ENCODE peak calls at places on chromosomes 3 and 15, in five cellular contexts. Y is suprapubic skin, K is left lung, D is uterus, E is BJ. G is an unnamed sample.

GRCh38 chr15:43541785-43542184 is 24.4 kb downstream of the MAP1A start:
- DNase-seq in E (no peak), D (no peak), K (no peak), Y (no peak), G (no peak)

GRCh38 chr3:134201201-134202130 is 49.2 kb downstream of the RYK start:
- DNase-seq in Y (no peak), K (no peak), E (peak), D (no peak), G (no peak)

GRCh38 chr3:86993704-86994103 is 2.8 kb upstream of the VGLL3 start:
- DNase-seq in Y (no peak), D (no peak), K (no peak), E (peak), G (no peak)

GRCh38 chr3:52220380-52221026 is 4.9 kb downstream of the TLR9 start:
- DNase-seq in E (no peak), K (peak), D (peak), Y (peak), G (peak)

GRCh38 chr3:29409409-29409808 is 128.5 kb downstream of the RBMS3 start:
- DNase-seq in D (no peak), K (no peak), Y (no peak), E (no peak), G (no peak)

GRCh38 chr15:83654379-83655236 is 685 bp downstream of the ADAMTSL3 start:
- DNase-seq in Y (no peak), E (no peak), D (peak), K (no peak), G (no peak)

GRCh38 chr3:96264701-96265100 is 549.7 kb upstream of the EPHA6 start:
- DNase-seq in K (no peak), D (no peak), E (no peak), Y (no peak), G (no peak)

GRCh38 chr15:99433026-99433756 is 132.6 kb upstream of the MEF2A start:
- DNase-seq in Y (peak), D (peak), K (peak), E (no peak), G (no peak)

GRCh38 chr3:25071846-25072245 is 356.2 kb upstream of the RARB start:
- DNase-seq in E (no peak), D (no peak), K (no peak), Y (no peak), G (no peak)

GRCh38 chr3:43894176-43895049 is 203.7 kb downstream of the ABHD5 start:
- DNase-seq in D (peak), K (no peak), E (no peak), Y (no peak), G (peak)

GRCh38 chr3:9064853-9065252 is 101.6 kb upstream of the RAD18 start:
- DNase-seq in K (no peak), E (no peak), D (no peak), Y (no peak), G (no peak)

GRCh38 chr3:104596551-104596950 is 770.2 kb upstream of the ALCAM start:
- DNase-seq in K (no peak), D (no peak), Y (no peak), E (no peak), G (no peak)

GRCh38 chr3:138378331-138378730 is 30.0 kb downstream of the MRAS start:
- DNase-seq in Y (no peak), K (no peak), D (no peak), E (no peak), G (no peak)

GRCh38 chr15:69398541-69398940 is 15.6 kb upstream of the KIF23 start:
- DNase-seq in K (no peak), D (no peak), E (no peak), Y (no peak), G (no peak)

GRCh38 chr3:187288176-187288893 is 3.2 kb downstream of the MASP1 start:
- DNase-seq in D (no peak), K (no peak), E (no peak), Y (no peak), G (no peak)

GRCh38 chr3:143814358-143814968 is 33.8 kb downstream of the SLC9A9 start:
- DNase-seq in E (no peak), D (no peak), K (no peak), Y (no peak), G (no peak)

GRCh38 chr15:94582368-94582767 is 351.0 kb downstream of the MCTP2 start:
- DNase-seq in K (no peak), Y (no peak), E (no peak), D (no peak), G (no peak)

GRCh38 chr3:133466531-133467386 is 66.9 kb downstream of the BFSP2 start:
- DNase-seq in D (no peak), Y (no peak), E (no peak), K (no peak), G (no peak)

GRCh38 chr3:172716476-172716875 is 5.6 kb upstream of the NCEH1 start:
- DNase-seq in Y (no peak), E (no peak), K (peak), D (no peak), G (no peak)

GRCh38 chr15:95286911-95287769 is 1043.4 kb upstream of the NR2F2 start:
- DNase-seq in K (no peak), D (no peak), E (no peak), Y (no peak), G (no peak)

GRCh38 chr3:16932877-16933276 is 48.1 kb downstream of the PLCL2 start:
- DNase-seq in D (no peak), K (no peak), E (no peak), Y (no peak), G (no peak)

GRCh38 chr3:29141912-29142262 is 139.0 kb upstream of the RBMS3 start:
- DNase-seq in D (no peak), E (no peak), Y (no peak), K (no peak), G (no peak)

GRCh38 chr3:60365360-60365759 is 885.9 kb downstream of the FHIT start:
- DNase-seq in K (no peak), Y (no peak), D (no peak), E (no peak), G (no peak)

GRCh38 chr15:58247803-58248503 is 109.8 kb downstream of the AQP9 start:
- DNase-seq in K (peak), D (no peak), E (no peak), Y (peak), G (peak)

GRCh38 chr3:195892355-195893120 is 15.8 kb downstream of the TNK2 start:
- DNase-seq in E (no peak), K (peak), D (peak), Y (no peak), G (peak)

GRCh38 chr3:46864051-46864881 is 1.0 kb upstream of the MYL3 start:
- DNase-seq in Y (peak), E (no peak), D (no peak), K (no peak), G (no peak)

GRCh38 chr3:134315286-134316106 is 58.8 kb downstream of the AMOTL2 start:
- DNase-seq in E (no peak), Y (peak), D (peak), K (peak), G (no peak)

GRCh38 chr15:50280271-50280670 is 14.7 kb upstream of the HDC start:
- DNase-seq in K (no peak), Y (no peak), E (no peak), D (no peak), G (no peak)

GRCh38 chr15:73984208-73984979 is 7.7 kb downstream of the STOML1 start:
- DNase-seq in D (no peak), K (no peak), Y (no peak), E (no peak), G (no peak)

GRCh38 chr3:14564741-14565140 is 24.6 kb upstream of the GRIP2 start:
- DNase-seq in Y (no peak), E (no peak), K (no peak), D (no peak), G (no peak)

GRCh38 chr3:194220776-194221735 is 85.1 kb downstream of the HES1 start:
- DNase-seq in Y (no peak), E (no peak), K (no peak), D (no peak), G (no peak)

GRCh38 chr3:29202368-29202767 is 78.5 kb upstream of the RBMS3 start:
- DNase-seq in D (no peak), K (no peak), E (no peak), Y (no peak), G (no peak)

GRCh38 chr15:95024388-95024787 is 793.0 kb downstream of the MCTP2 start:
- DNase-seq in K (no peak), D (no peak), E (no peak), Y (no peak), G (no peak)

GRCh38 chr3:125624341-125624740 is 29.0 kb upstream of the OSBPL11 start:
- DNase-seq in K (no peak), D (no peak), E (no peak), Y (no peak), G (no peak)

GRCh38 chr15:98896802-98897732 is 110.5 kb downstream of the PGPEP1L start:
- DNase-seq in E (peak), K (no peak), Y (no peak), D (no peak), G (no peak)

GRCh38 chr15:79769081-79769481 is 127.7 kb downstream of the MTHFS start:
- DNase-seq in D (no peak), K (no peak), E (no peak), Y (no peak), G (no peak)

GRCh38 chr15:84638103-84638502 is 16.0 kb downstream of the WDR73 start:
- DNase-seq in E (no peak), K (no peak), Y (no peak), D (no peak), G (no peak)

GRCh38 chr3:136404056-136404455 is 153.9 kb downstream of the PCCB start:
- DNase-seq in Y (no peak), E (no peak), D (no peak), K (no peak), G (no peak)

GRCh38 chr3:136414476-136414875 is 164.3 kb downstream of the PCCB start:
- DNase-seq in Y (no peak), D (no peak), K (no peak), E (no peak), G (no peak)

GRCh38 chr3:136412307-136412706 is 162.2 kb downstream of the PCCB start:
- DNase-seq in K (no peak), Y (no peak), E (no peak), D (no peak), G (no peak)

GRCh38 chr3:136409549-136409948 is 159.4 kb downstream of the PCCB start:
- DNase-seq in E (no peak), Y (no peak), D (no peak), K (no peak), G (no peak)
- H3K4me3 ChIP-seq in E (no peak), Y (no peak), D (no peak), K (no peak), G (no peak)

GRCh38 chr3:129793356-129793755 is 100.2 kb downstream of the TMCC1 start:
- DNase-seq in K (no peak), E (no peak), D (no peak), Y (no peak), G (no peak)
- H3K4me3 ChIP-seq in K (peak), E (no peak), D (no peak), Y (no peak), G (no peak)

GRCh38 chr3:149657458-149657795 is 398 bp downstream of the WWTR1 start:
- DNase-seq in E (no peak), Y (peak), K (peak), D (peak), G (no peak)

GRCh38 chr3:149657796-149658443 is at the start of gene WWTR1:
- DNase-seq in E (peak), K (peak), Y (peak), D (peak), G (peak)

GRCh38 chr3:149654188-149654601 is 3.6 kb downstream of the WWTR1 start:
- DNase-seq in K (no peak), D (no peak), E (no peak), Y (no peak), G (no peak)

GRCh38 chr3:149653564-149653963 is 4.3 kb downstream of the WWTR1 start:
- DNase-seq in K (no peak), E (no peak), D (no peak), Y (no peak), G (no peak)

DNA sequence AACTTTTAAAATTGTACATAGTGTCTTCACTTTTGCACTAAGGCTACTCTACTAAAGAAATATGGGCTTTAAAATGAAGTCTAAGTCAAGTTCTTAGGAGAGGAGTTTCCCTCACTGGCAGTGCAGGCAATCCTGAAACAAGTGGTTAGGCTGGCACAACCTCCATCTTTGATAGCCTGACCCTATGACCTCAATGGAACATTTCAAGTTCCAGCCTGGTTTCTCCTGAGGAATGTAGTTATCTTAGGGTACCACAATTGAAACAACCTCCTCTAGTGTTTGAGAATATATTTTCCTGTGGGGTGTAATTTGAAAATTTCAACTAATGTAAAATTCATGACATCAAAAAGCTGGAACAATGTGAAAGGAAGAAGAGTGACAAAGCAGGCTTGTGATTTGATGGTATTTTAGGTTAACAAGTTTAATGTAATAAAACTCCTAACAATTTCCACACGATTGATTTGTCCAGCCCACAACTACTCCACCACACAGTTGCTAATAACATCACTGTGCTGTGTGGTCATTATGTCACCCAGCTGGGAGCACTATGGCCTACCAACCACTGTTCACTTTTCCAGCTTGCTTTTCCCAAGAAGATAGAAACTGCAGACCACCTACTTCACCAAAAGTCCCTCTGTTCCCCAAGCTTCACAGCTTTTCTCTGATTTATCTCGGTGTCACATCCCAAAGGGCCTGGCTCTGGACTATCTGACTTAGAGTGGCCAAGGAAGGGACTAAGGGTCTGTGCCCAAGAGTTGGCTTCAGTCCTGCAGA is 1.8 kb downstream of the WWTR1 start:
- DNase-seq in D (no peak), Y (no peak), E (no peak), K (no peak), G (no peak)
- H3K4me3 ChIP-seq in D (peak), Y (peak), E (peak), K (peak), G (peak)

DNA sequence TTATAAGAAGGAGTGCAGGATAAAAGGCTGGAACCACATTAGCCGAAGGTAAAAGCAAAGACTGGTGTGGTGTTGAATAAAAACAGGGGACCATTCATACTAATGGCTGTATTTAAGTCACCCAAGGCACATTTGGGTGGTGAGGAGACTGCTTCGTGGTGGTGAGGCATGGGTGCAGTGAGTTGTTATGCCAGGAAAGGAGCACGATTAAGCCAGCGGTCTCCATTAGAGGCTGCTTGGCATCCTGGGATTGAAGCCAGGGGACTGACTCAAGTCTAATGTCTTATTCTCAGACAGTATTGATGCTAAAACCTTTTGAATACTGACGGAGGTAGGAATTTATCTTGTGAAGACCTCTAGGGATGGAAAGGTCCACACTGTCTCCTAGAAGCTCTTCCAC is 21.9 kb downstream of the FEM1B start:
- DNase-seq in Y (no peak), D (no peak), E (no peak), K (no peak), G (no peak)
- H3K4me3 ChIP-seq in Y (peak), D (peak), E (no peak), K (no peak), G (peak)

DNA sequence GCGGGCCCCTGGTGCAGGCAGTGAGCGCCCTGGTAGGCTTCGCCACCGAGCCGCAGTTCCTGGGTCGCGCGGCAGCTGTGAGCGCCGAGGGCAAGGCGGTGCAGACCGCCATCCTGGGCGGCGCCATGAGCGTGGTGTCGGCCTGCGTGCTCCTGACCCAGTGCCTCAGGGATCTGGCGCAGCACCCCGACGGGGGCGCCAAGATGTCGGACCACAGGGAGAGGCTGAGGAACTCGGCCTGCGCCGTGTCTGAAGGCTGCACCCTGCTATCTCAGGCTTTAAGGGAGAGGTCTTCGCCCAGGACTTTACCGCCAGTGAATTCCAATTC is 2.3 kb downstream of the TLNRD1 start:
- DNase-seq in Y (no peak), K (no peak), D (no peak), E (no peak), G (no peak)
- H3K4me3 ChIP-seq in Y (peak), K (peak), D (no peak), E (peak), G (peak)

DNA sequence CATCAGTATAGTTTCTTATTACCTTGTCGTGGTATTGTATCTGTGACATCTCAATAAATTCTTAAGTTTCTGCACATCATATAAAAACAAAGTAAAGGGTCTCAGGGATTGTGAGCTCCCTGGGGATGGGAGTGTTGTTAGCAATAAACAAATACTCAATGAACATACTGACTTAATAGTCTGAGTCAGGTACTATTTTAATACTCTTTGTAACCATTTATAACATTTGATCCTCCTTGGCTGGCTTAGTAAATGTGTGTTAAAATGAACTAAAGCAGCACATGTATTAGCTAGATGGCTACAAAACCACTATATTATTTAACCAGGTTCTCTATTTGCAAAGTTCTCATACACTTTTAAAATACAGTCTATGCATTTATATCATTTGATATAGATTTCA is 1.8 kb downstream of the ICE2 start:
- DNase-seq in Y (no peak), D (no peak), K (no peak), E (no peak), G (no peak)
- H3K4me3 ChIP-seq in Y (no peak), D (no peak), K (no peak), E (no peak), G (no peak)